ENCODE peak calls at places on chromosomes 16 and 17, in six cellular contexts. F, C, E, X, D and J are unnamed samples.

GRCh38 chr17:67620088-67620487 is 97.6 kb upstream of the NOL11 start:
- DNase-seq in F (no peak), C (no peak), E (no peak), X (no peak), D (no peak), J (no peak)

GRCh38 chr16:20331635-20332034 is 4.3 kb upstream of the GP2 start:
- DNase-seq in F (no peak), C (no peak), E (no peak), X (no peak), D (no peak), J (no peak)

GRCh38 chr17:75557852-75558665 is 29.5 kb upstream of the MYO15B start:
- DNase-seq in F (no peak), C (no peak), E (no peak), X (no peak), D (no peak), J (no peak)

GRCh38 chr16:8548166-8548565 is 42.1 kb downstream of the TMEM114 start:
- DNase-seq in F (no peak), C (no peak), E (no peak), X (no peak), D (no peak), J (no peak)

GRCh38 chr16:83953796-83954576 is 946 bp downstream of the OSGIN1 start:
- DNase-seq in F (no peak), C (no peak), E (no peak), X (peak), D (no peak), J (peak)

GRCh38 chr17:55639096-55639495 is 83.6 kb downstream of the TMEM100 start:
- DNase-seq in F (no peak), C (no peak), E (no peak), X (no peak), D (no peak), J (no peak)

GRCh38 chr16:4538067-4538385 is 547 bp downstream of the CDIP1 start:
- DNase-seq in F (no peak), C (peak), E (no peak), X (no peak), D (no peak), J (peak)

GRCh38 chr17:17545031-17545820 is 46.3 kb downstream of the PEMT start:
- DNase-seq in F (no peak), C (no peak), E (no peak), X (peak), D (peak), J (no peak)

GRCh38 chr16:86514656-86515376 is 4.5 kb downstream of the FOXF1 start:
- DNase-seq in F (no peak), C (no peak), E (no peak), X (no peak), D (no peak), J (no peak)

GRCh38 chr16:88790312-88791150 is 5.5 kb upstream of the PIEZO1 start:
- DNase-seq in F (no peak), C (peak), E (no peak), X (peak), D (no peak), J (peak)

GRCh38 chr17:71936977-71937376 is 183.8 kb upstream of the SOX9 start:
- DNase-seq in F (no peak), C (no peak), E (no peak), X (no peak), D (no peak), J (no peak)

GRCh38 chr16:12904041-12904671 is 2.8 kb downstream of the SHISA9 start:
- DNase-seq in F (no peak), C (no peak), E (no peak), X (no peak), D (no peak), J (peak)

GRCh38 chr16:81424761-81425160 is 19.8 kb upstream of the CMIP start:
- DNase-seq in F (no peak), C (no peak), E (no peak), X (no peak), D (no peak), J (no peak)

GRCh38 chr17:9658593-9659211 is 13.4 kb downstream of the USP43 start:
- DNase-seq in F (no peak), C (no peak), E (no peak), X (peak), D (peak), J (no peak)

GRCh38 chr16:85635545-85636140 is 22.5 kb downstream of the GSE1 start:
- DNase-seq in F (no peak), C (no peak), E (no peak), X (no peak), D (no peak), J (no peak)

GRCh38 chr16:14110728-14111251 is 39.7 kb downstream of the MRTFB start:
- DNase-seq in F (no peak), C (no peak), E (no peak), X (no peak), D (no peak), J (no peak)

GRCh38 chr17:40021471-40021961 is 6.3 kb downstream of the CSF3 start:
- DNase-seq in F (no peak), C (no peak), E (peak), X (peak), D (peak), J (no peak)

GRCh38 chr16:56950881-56951771 is 10.6 kb upstream of the CETP start:
- DNase-seq in F (peak), C (peak), E (no peak), X (peak), D (no peak), J (peak)

GRCh38 chr17:73099504-73099903 is 7.0 kb upstream of the SLC39A11 start:
- DNase-seq in F (no peak), C (no peak), E (no peak), X (peak), D (no peak), J (no peak)

GRCh38 chr17:61411944-61412859 is 12.6 kb downstream of the TBX2 start:
- DNase-seq in F (peak), C (peak), E (peak), X (peak), D (no peak), J (peak)

GRCh38 chr17:40310882-40311391 is 2.0 kb downstream of the RARA start:
- DNase-seq in F (no peak), C (no peak), E (no peak), X (no peak), D (no peak), J (peak)

GRCh38 chr17:34930283-34930682 is 31.0 kb downstream of the CCT6B start:
- DNase-seq in F (no peak), C (no peak), E (no peak), X (no peak), D (no peak), J (no peak)

GRCh38 chr17:82548681-82549303 is 29.3 kb downstream of the FOXK2 start:
- DNase-seq in F (no peak), C (no peak), E (no peak), X (peak), D (no peak), J (no peak)

GRCh38 chr16:46727184-46727583 is 21.0 kb downstream of the MYLK3 start:
- DNase-seq in F (no peak), C (no peak), E (no peak), X (no peak), D (no peak), J (no peak)

GRCh38 chr16:23512168-23512695 is 1.9 kb upstream of the GGA2 start:
- DNase-seq in F (no peak), C (no peak), E (no peak), X (no peak), D (no peak), J (no peak)